ENCODE peak calls at places on chromosome 7, in four cellular contexts. A is H9, H is HCT116, T is GM12878. J is an unnamed sample.

GRCh38 chr7:24965831-24966708 is 13.9 kb downstream of the OSBPL3 start:
- DNase-seq in A (peak), T (peak), H (no peak), J (peak)

GRCh38 chr7:74718336-74718735 is 55.5 kb upstream of the NCF1 start:
- DNase-seq in T (no peak), A (no peak), H (no peak), J (peak)

GRCh38 chr7:143255564-143255963 is 7.7 kb upstream of the GSTK1 start:
- DNase-seq in A (no peak), H (no peak), T (no peak), J (peak)

GRCh38 chr7:65251851-65252620 is 121.6 kb upstream of the ZNF92 start:
- DNase-seq in H (peak), T (peak), A (peak), J (peak)

GRCh38 chr7:73560035-73560835 is 2.7 kb upstream of the BCL7B start:
- DNase-seq in H (no peak), T (no peak), A (no peak), J (peak)

GRCh38 chr7:105011771-105012502 is 2.1 kb upstream of the KMT2E start:
- DNase-seq in A (no peak), T (no peak), H (no peak), J (no peak)

GRCh38 chr7:110600983-110601382 is 489.9 kb upstream of the LRRN3 start:
- DNase-seq in H (no peak), T (no peak), A (no peak), J (no peak)

GRCh38 chr7:26375604-26376207 is 84.0 kb downstream of the SNX10 start:
- DNase-seq in A (no peak), H (no peak), T (no peak), J (no peak)

GRCh38 chr7:93175219-93175618 is 27.0 kb upstream of the SAMD9L start:
- DNase-seq in A (no peak), H (no peak), T (no peak), J (no peak)

GRCh38 chr7:134865001-134865845 is 85.8 kb downstream of the CALD1 start:
- DNase-seq in H (no peak), T (peak), A (no peak), J (peak)

GRCh38 chr7:106327538-106328481 is 43.0 kb upstream of the NAMPT start:
- DNase-seq in H (no peak), A (no peak), T (no peak), J (no peak)

GRCh38 chr7:107147464-107148214 is 21.2 kb upstream of the HBP1 start:
- DNase-seq in T (no peak), H (peak), A (no peak), J (peak)

GRCh38 chr7:123273185-123273584 is 73.4 kb upstream of the SLC13A1 start:
- DNase-seq in A (no peak), T (no peak), H (no peak), J (no peak)

DNA sequence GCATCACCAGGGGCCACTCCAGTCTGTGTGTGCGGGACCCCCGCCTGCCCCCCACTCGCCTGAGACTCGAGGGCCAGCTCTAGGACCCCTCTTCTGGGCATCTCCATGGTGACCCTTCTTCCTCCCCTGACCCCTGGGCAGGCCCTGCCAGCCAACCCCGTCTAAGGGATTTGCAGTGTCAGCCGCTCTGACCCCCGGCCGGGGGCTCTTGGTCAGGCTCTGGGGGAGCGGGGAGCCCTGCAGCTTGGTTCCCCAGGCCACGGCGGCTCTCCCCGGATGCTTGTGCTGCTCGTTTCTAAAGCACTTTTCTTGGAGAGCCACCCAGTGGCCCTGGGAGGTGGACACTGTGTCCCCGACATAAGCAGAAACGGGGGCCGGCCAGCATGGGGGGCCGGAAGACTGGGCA is 5.3 kb downstream of the TTYH3 start:
- DNase-seq in T (no peak), A (no peak), H (no peak), J (no peak)
- H2AFZ ChIP-seq in T (no peak), A (no peak), H (no peak), J (no peak)

GRCh38 chr7:152095771-152096170 is 70.3 kb downstream of the GALNT11 start:
- DNase-seq in A (no peak), H (no peak), T (no peak), J (no peak)

GRCh38 chr7:152097330-152097729 is 71.9 kb downstream of the GALNT11 start:
- DNase-seq in T (no peak), A (no peak), H (no peak), J (no peak)

GRCh38 chr7:152089183-152089582 is 63.7 kb downstream of the GALNT11 start:
- DNase-seq in T (no peak), H (no peak), A (no peak), J (no peak)

GRCh38 chr7:152090739-152091138 is 65.3 kb downstream of the GALNT11 start:
- DNase-seq in T (no peak), A (no peak), H (no peak), J (no peak)

DNA sequence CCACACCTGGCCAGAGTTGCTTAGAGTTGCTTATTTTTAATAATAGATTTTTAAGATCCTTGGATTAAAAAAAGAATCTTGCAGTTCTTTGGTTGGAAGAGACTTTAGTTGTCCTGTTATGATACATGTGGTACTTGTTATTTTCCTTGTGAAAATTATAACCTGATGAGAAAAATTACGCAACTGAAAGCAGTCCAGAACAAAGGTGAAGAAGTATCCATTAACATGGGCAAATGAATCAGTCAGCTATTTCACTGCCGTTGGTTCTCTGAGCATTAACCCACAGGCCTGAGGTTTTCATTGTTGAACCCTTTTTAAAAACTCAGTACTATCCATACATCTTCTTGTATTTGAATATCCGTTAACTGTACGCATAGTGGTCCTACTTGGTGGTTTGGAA is 68.2 kb downstream of the GALNT11 start:
- DNase-seq in H (no peak), A (no peak), T (no peak), J (no peak)
- H3K9ac ChIP-seq in H (no peak), A (no peak), T (no peak), J (no peak)

GRCh38 chr7:97017197-97018125 is 7.2 kb downstream of the DLX5 start:
- DNase-seq in A (no peak), T (no peak), H (no peak), J (no peak)

GRCh38 chr7:97018775-97019535 is 5.7 kb downstream of the DLX5 start:
- DNase-seq in T (no peak), H (no peak), A (no peak), J (no peak)

GRCh38 chr7:97019710-97020109 is 4.9 kb downstream of the DLX5 start:
- DNase-seq in H (no peak), A (no peak), T (no peak), J (no peak)

GRCh38 chr7:97016392-97017196 is 8.0 kb downstream of the DLX5 start:
- DNase-seq in H (no peak), A (peak), T (no peak), J (no peak)

GRCh38 chr7:97018126-97018601 is 6.5 kb downstream of the DLX5 start:
- DNase-seq in T (no peak), A (no peak), H (no peak), J (no peak)
- H2AFZ ChIP-seq in T (no peak), A (no peak), H (no peak), J (no peak)

GRCh38 chr7:152411389-152411788 is 24.4 kb downstream of the KMT2C start:
- DNase-seq in H (no peak), T (no peak), A (peak), J (no peak)
- H3K9ac ChIP-seq in H (no peak), T (no peak), A (no peak), J (no peak)

DNA sequence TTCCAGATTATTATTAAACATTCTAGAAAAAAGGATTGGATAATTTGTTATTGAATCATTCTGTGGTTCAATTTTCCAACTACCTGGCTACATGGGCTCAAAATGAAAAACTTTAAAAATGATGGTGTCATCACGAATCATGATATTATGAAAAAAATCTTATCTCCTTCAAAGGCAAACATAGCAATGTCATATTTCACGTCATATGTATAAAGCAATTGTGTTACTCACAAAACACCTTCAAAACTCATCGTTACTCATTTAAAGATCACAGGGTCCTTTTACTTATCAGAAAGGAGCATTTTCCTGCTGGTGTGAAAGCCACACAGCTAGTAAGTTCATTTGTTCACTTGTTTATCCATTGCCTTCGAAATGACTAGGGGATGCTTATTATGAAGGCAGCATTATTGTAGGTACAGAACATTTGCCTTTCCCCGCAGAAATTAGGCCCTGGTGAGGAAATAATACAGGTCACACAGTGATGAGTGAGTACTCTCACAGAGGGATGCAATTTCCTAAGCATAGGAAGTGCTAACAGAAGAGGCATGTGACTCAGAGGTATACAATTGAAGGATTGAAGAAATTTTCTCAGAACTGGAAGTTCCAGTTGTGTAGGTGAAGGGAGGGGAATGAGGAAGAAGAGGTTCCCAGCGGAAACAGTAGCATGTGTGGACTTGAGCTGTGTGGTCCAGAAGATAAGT is 478.7 kb downstream of the INHBA start:
- DNase-seq in T (no peak), A (no peak), H (peak), J (peak)
- H2AFZ ChIP-seq in T (no peak), A (no peak), H (peak), J (no peak)

GRCh38 chr7:284762-285722 is 4.9 kb upstream of the FOXL3 start:
- DNase-seq in T (no peak), H (no peak), A (no peak), J (no peak)
- H3K9ac ChIP-seq in T (no peak), H (no peak), A (no peak), J (no peak)

DNA sequence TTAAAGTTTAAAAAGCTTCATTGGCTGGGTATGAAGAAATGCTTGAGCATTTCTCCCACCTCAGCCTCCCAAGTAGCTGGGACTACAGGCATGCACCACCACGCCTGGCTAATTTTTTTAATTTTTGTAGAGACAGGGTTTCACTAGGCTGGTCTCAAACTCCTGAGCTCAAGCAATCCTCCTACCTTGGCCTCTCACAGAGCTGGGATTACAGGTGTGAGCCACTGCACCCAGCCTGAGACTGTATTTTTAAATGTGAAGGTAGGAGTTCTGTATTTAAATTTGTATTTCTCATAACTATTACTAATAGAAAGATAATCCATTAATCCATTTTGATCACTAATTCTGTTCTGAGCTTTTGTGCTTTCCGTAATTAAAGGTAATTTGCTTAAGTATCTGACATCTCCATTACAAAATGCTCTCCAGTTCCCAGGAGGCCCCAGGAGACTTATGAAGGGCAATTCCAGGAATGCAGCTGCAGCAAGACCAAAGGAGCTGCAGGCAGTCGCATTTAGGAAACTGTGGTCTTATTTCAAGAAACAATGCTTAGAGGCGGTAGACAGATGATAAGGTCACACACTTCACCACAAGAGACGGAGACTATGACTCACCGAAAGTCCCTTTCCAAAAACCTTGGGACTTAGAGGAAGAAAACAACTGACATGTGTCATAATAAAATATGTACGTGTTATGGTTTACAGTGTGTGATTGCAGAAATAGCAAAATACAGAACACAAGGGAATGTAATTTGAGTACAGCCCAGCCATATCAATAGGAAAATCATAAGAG is 23.3 kb downstream of the YAE1 start:
- DNase-seq in T (peak), H (peak), A (peak), J (peak)
- H2AFZ ChIP-seq in T (no peak), H (no peak), A (no peak), J (no peak)

DNA sequence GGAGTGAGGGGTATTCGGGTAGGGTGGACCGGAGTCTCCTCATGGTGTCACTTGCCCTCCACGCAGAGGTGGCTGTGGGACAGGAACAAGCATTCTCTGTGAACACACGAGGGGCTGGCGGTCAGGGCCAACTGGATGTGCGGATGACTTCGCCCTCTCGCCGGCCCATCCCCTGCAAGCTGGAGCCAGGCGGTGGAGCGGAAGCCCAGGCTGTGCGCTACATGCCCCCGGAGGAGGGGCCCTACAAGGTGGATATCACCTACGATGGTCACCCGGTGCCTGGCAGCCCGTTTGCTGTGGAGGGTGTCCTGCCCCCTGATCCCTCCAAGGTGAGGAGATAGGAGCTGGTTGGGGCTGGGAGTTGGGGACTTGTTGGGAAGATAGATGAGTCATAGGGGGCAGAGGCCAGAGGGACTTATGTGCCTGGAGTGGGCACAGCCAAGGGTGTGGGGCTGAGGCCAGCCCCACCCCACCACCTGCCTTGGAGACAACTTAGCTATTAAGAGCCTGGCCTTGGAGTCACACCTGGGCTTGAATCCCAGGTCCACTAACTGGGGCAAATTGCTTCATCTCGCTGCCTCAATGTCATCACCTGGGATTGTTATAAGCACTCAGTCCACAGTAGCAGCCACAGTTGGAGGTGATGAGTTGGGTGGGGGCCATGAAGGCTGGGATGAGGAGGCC is 13.9 kb downstream of the FLNC start:
- DNase-seq in T (no peak), H (no peak), A (no peak), J (no peak)
- H3K9ac ChIP-seq in T (no peak), H (no peak), A (no peak), J (no peak)